ENCODE peak calls at places on chromosomes 7 and 10, in ten cellular contexts. V, G, A, F, B, C, Y, W, K and L are unnamed samples.

GRCh38 chr7:84207025-84207424 is 12.4 kb upstream of the SEMA3A start:
- ATAC-seq in K (no peak), B (no peak), W (no peak), Y (no peak), C (no peak), V (no peak), G (no peak), F (peak), A (no peak), L (no peak)

GRCh38 chr7:94449151-94449725 is 54.5 kb downstream of the COL1A2 start:
- ATAC-seq in F (peak), V (no peak), K (no peak), Y (peak), A (no peak), W (peak), B (peak), C (no peak), G (no peak), L (no peak)

GRCh38 chr7:121107923-121108498 is 119.5 kb downstream of the CPED1 start:
- ATAC-seq in A (peak), C (peak), G (peak), W (peak), V (peak), B (peak), Y (peak), K (no peak), F (peak), L (peak)

GRCh38 chr7:3520206-3520605 is 219.2 kb downstream of the SDK1 start:
- ATAC-seq in Y (no peak), A (no peak), F (no peak), C (no peak), V (no peak), G (no peak), W (peak), K (no peak), B (no peak), L (no peak)

GRCh38 chr10:83801983-83802382 is 337.3 kb upstream of the GHITM start:
- ATAC-seq in Y (no peak), W (no peak), G (no peak), K (no peak), B (no peak), F (peak), C (no peak), A (no peak), V (no peak), L (no peak)

GRCh38 chr7:154519229-154519628 is 467.0 kb downstream of the DPP6 start:
- ATAC-seq in W (no peak), G (no peak), Y (no peak), K (no peak), C (no peak), F (no peak), A (no peak), B (no peak), V (no peak), L (no peak)

GRCh38 chr7:26704036-26704435 is 160.4 kb downstream of the SKAP2 start:
- ATAC-seq in F (no peak), G (no peak), B (no peak), V (no peak), W (no peak), C (no peak), Y (no peak), K (no peak), A (no peak), L (no peak)

GRCh38 chr7:111094387-111094786 is 3.5 kb downstream of the LRRN3 start:
- ATAC-seq in A (no peak), F (no peak), Y (no peak), G (no peak), C (no peak), W (no peak), B (no peak), K (no peak), V (no peak), L (no peak)

GRCh38 chr7:3120513-3120912 is 76.8 kb upstream of the CARD11 start:
- ATAC-seq in V (peak), C (peak), K (no peak), B (no peak), Y (peak), F (no peak), A (no peak), W (no peak), G (peak), L (no peak)

GRCh38 chr10:124279298-124279697 is 139.4 kb downstream of the OAT start:
- ATAC-seq in Y (no peak), B (no peak), G (no peak), V (no peak), C (no peak), K (no peak), A (no peak), W (no peak), F (no peak), L (no peak)

GRCh38 chr7:108051449-108051848 is 48.5 kb upstream of the LAMB1 start:
- ATAC-seq in C (no peak), V (no peak), B (no peak), W (no peak), G (no peak), F (no peak), A (no peak), K (no peak), Y (no peak), L (no peak)

GRCh38 chr10:64090865-64091264 is 569.7 kb downstream of the REEP3 start:
- ATAC-seq in F (no peak), Y (no peak), V (no peak), W (no peak), B (no peak), C (no peak), K (no peak), A (no peak), G (no peak), L (no peak)

GRCh38 chr10:87605656-87606308 is 53.9 kb upstream of the PAPSS2 start:
- ATAC-seq in G (no peak), Y (no peak), K (no peak), V (no peak), C (no peak), A (no peak), F (peak), B (peak), W (peak), L (no peak)

GRCh38 chr7:12002428-12002827 is 170.4 kb upstream of the THSD7A start:
- ATAC-seq in K (no peak), W (no peak), G (no peak), Y (no peak), B (no peak), C (no peak), A (no peak), V (no peak), F (no peak), L (no peak)

GRCh38 chr7:90474284-90475210 is 5.1 kb downstream of the PTTG1IP2 start:
- ATAC-seq in V (no peak), A (no peak), W (no peak), G (no peak), K (no peak), B (peak), Y (no peak), F (no peak), C (no peak), L (no peak)

GRCh38 chr10:111146025-111146640 is 69.3 kb downstream of the ADRA2A start:
- ATAC-seq in B (no peak), A (no peak), K (peak), F (no peak), V (peak), Y (peak), W (no peak), G (no peak), C (peak), L (no peak)

GRCh38 chr10:50409965-50410811 is 158.9 kb upstream of the ASAH2 start:
- ATAC-seq in Y (peak), K (no peak), W (no peak), F (peak), V (no peak), C (peak), G (no peak), A (no peak), B (no peak), L (no peak)

GRCh38 chr7:107938448-107939250 is 47.7 kb downstream of the DLD start:
- ATAC-seq in K (no peak), C (no peak), Y (no peak), G (no peak), W (peak), B (peak), A (peak), V (no peak), F (no peak), L (no peak)

GRCh38 chr7:47501406-47501805 is 80.5 kb downstream of the TNS3 start:
- ATAC-seq in K (no peak), Y (no peak), V (no peak), B (no peak), F (no peak), W (no peak), C (no peak), G (no peak), A (no peak), L (no peak)

GRCh38 chr10:100506596-100507356 is 12.9 kb downstream of the SEC31B start:
- ATAC-seq in C (peak), Y (no peak), G (no peak), A (no peak), B (no peak), K (no peak), W (no peak), V (no peak), F (no peak), L (no peak)

GRCh38 chr10:14748471-14748870 is 26.2 kb downstream of the FAM107B start:
- ATAC-seq in B (peak), C (no peak), F (no peak), W (peak), Y (no peak), G (no peak), V (no peak), A (peak), K (no peak), L (no peak)

GRCh38 chr10:20004087-20004523 is 187.9 kb downstream of the PLXDC2 start:
- ATAC-seq in V (no peak), G (peak), A (peak), K (no peak), C (no peak), Y (peak), W (no peak), F (no peak), B (peak), L (peak)

GRCh38 chr10:103490986-103491314 is 2.6 kb upstream of the NEURL1 start:
- ATAC-seq in W (no peak), A (no peak), F (no peak), B (no peak), K (no peak), G (peak), Y (peak), V (no peak), C (peak), L (peak)

GRCh38 chr10:108385963-108386362 is 1221.5 kb upstream of the SORCS1 start:
- ATAC-seq in C (no peak), Y (no peak), K (no peak), V (no peak), A (no peak), G (no peak), B (no peak), F (no peak), W (no peak), L (peak)

GRCh38 chr7:151585744-151586424 is 66.2 kb upstream of the RHEB start:
- ATAC-seq in G (no peak), W (no peak), F (peak), A (no peak), K (no peak), C (no peak), V (no peak), Y (no peak), B (no peak), L (no peak)

GRCh38 chr10:131230641-131231322 is 80.7 kb downstream of the TCERG1L start:
- ATAC-seq in F (no peak), A (no peak), G (no peak), K (no peak), B (no peak), W (no peak), C (peak), V (no peak), Y (no peak), L (no peak)

GRCh38 chr10:16392661-16393060 is 44.1 kb upstream of the PTER start:
- ATAC-seq in C (no peak), W (no peak), B (no peak), A (no peak), K (no peak), V (no peak), G (no peak), Y (no peak), F (no peak), L (no peak)

GRCh38 chr10:37803269-37803668 is 54.1 kb downstream of the ZNF248 start:
- ATAC-seq in V (no peak), K (no peak), F (no peak), Y (no peak), C (no peak), A (no peak), W (no peak), B (no peak), G (no peak), L (no peak)

GRCh38 chr10:75407716-75408511 is 6.3 kb upstream of the ZNF503 start:
- ATAC-seq in F (peak), B (no peak), W (no peak), C (no peak), G (no peak), V (no peak), Y (no peak), A (peak), K (no peak), L (no peak)

GRCh38 chr7:98669417-98670015 is 52.4 kb downstream of the NPTX2 start:
- ATAC-seq in K (no peak), W (no peak), G (no peak), A (no peak), B (no peak), Y (no peak), F (no peak), C (no peak), V (no peak), L (no peak)

GRCh38 chr10:110746969-110747608 is 103.0 kb downstream of the RBM20 start:
- ATAC-seq in Y (no peak), V (no peak), K (no peak), G (no peak), W (no peak), B (no peak), A (no peak), C (peak), F (no peak), L (no peak)

GRCh38 chr7:24384362-24385030 is 100.5 kb downstream of the NPY start:
- ATAC-seq in W (no peak), K (no peak), V (peak), A (no peak), Y (no peak), F (no peak), G (no peak), C (peak), B (peak), L (no peak)

GRCh38 chr7:137001478-137001877 is 133.0 kb downstream of the CHRM2 start:
- ATAC-seq in V (no peak), C (no peak), A (no peak), G (no peak), Y (no peak), K (no peak), W (no peak), F (no peak), B (no peak), L (no peak)

GRCh38 chr7:27359737-27360136 is 117.1 kb downstream of the EVX1 start:
- ATAC-seq in V (no peak), Y (no peak), B (peak), C (no peak), A (no peak), F (no peak), G (no peak), K (no peak), W (no peak), L (no peak)